ENCODE peak calls at places on chromosomes 11 and 22, in six cellular contexts. Z is IMR-90, N is endodermal cell, O is ovary, E is right atrium auricular region, R is heart right ventricle. U is an unnamed sample.
A peak's percentile ranks its signal among the peaks of the same experiment; 100 is the strongest.

GRCh38 chr22:46593996-46594946 is 25.9 kb upstream of the GRAMD4 start:
- DNase-seq in Z (no peak), N (no peak), O (no peak), E (no peak), R (no peak), U (no peak)

GRCh38 chr11:2673871-2674471 is 25.8 kb downstream of the KCNQ1OT1 start:
- DNase-seq in Z (no peak), N (peak; percentile 43), O (peak; percentile 54), E (no peak), R (no peak), U (no peak)

GRCh38 chr11:120928506-120929062 is 95.3 kb upstream of the TBCEL start:
- DNase-seq in Z (no peak), N (no peak), O (no peak), E (no peak), R (no peak), U (no peak)

GRCh38 chr11:128522943-128523518 is 64.3 kb downstream of the ETS1 start:
- DNase-seq in Z (no peak), N (no peak), O (no peak), E (no peak), R (no peak), U (no peak)

GRCh38 chr22:39003165-39003638 is 10.9 kb upstream of the APOBEC3C start:
- DNase-seq in Z (peak; percentile 86), N (peak; percentile 92), O (peak; percentile 81), E (peak; percentile 82), R (peak; percentile 54), U (peak; percentile 81)

GRCh38 chr22:27546157-27546556 is 255.4 kb downstream of the MN1 start:
- DNase-seq in Z (no peak), N (no peak), O (no peak), E (no peak), R (no peak), U (no peak)

GRCh38 chr11:13760115-13760514 is 91.6 kb downstream of the FAR1 start:
- DNase-seq in Z (peak; percentile 6), N (no peak), O (no peak), E (no peak), R (no peak), U (no peak)

GRCh38 chr11:134524201-134524600 is 112.2 kb upstream of the B3GAT1 start:
- DNase-seq in Z (no peak), N (no peak), O (no peak), E (no peak), R (no peak), U (no peak)

GRCh38 chr11:20002312-20003216 is 157.7 kb downstream of the DBX1 start:
- DNase-seq in Z (no peak), N (no peak), O (no peak), E (no peak), R (no peak), U (no peak)

GRCh38 chr11:93236741-93237675 is 39.2 kb upstream of the SLC36A4 start:
- DNase-seq in Z (peak; percentile 44), N (peak; percentile 82), O (no peak), E (no peak), R (no peak), U (no peak)

GRCh38 chr22:35540600-35541253 is at the start of gene RASD2:
- DNase-seq in Z (peak; percentile 19), N (peak; percentile 78), O (no peak), E (no peak), R (peak; percentile 61), U (peak; percentile 48)

GRCh38 chr11:129508163-129508562 is 132.5 kb downstream of the BARX2 start:
- DNase-seq in Z (no peak), N (no peak), O (no peak), E (no peak), R (no peak), U (no peak)

GRCh38 chr11:64624869-64625481 is 34.0 kb downstream of the SLC22A12 start:
- DNase-seq in Z (no peak), N (no peak), O (no peak), E (no peak), R (no peak), U (no peak)

GRCh38 chr11:130472434-130472961 is 24.1 kb downstream of the ADAMTS15 start:
- DNase-seq in Z (no peak), N (no peak), O (no peak), E (peak; percentile 43), R (no peak), U (no peak)

GRCh38 chr11:6321961-6322362 is 1.7 kb upstream of the CAVIN3 start:
- DNase-seq in Z (peak; percentile 82), N (peak; percentile 50), O (no peak), E (no peak), R (no peak), U (no peak)

GRCh38 chr11:84524422-84525051 is 1102.6 kb downstream of the DLG2 start:
- DNase-seq in Z (peak; percentile 25), N (no peak), O (no peak), E (no peak), R (no peak), U (no peak)

GRCh38 chr22:21802056-21802455 is 65.4 kb downstream of the MAPK1 start:
- DNase-seq in Z (peak; percentile 34), N (no peak), O (no peak), E (no peak), R (no peak), U (no peak)

GRCh38 chr11:10314199-10315072 is 9.6 kb downstream of the ADM start:
- DNase-seq in Z (peak; percentile 71), N (no peak), O (no peak), E (no peak), R (no peak), U (no peak)

GRCh38 chr22:23786261-23786710 is 480 bp upstream of the SMARCB1 start:
- DNase-seq in Z (no peak), N (no peak), O (no peak), E (no peak), R (no peak), U (no peak)

GRCh38 chr11:89181111-89181510 is 3.4 kb downstream of the TYR start:
- DNase-seq in Z (no peak), N (no peak), O (no peak), E (no peak), R (no peak), U (no peak)

GRCh38 chr11:65169164-65169641 is 830 bp upstream of the SPDYC start:
- DNase-seq in Z (peak; percentile 55), N (peak; percentile 47), O (no peak), E (no peak), R (no peak), U (no peak)

GRCh38 chr22:17079572-17079971 is 5.2 kb upstream of the IL17RA start:
- DNase-seq in Z (peak; percentile 22), N (no peak), O (no peak), E (no peak), R (no peak), U (no peak)

GRCh38 chr11:96199563-96200025 is 143.4 kb downstream of the MAML2 start:
- DNase-seq in Z (peak; percentile 80), N (no peak), O (no peak), E (no peak), R (no peak), U (no peak)

GRCh38 chr11:69220581-69221051 is 64.9 kb downstream of the SMIM38 start:
- DNase-seq in Z (no peak), N (peak; percentile 24), O (no peak), E (no peak), R (no peak), U (peak; percentile 3)

GRCh38 chr22:29128891-29129643 is 56.2 kb downstream of the KREMEN1 start:
- DNase-seq in Z (peak; percentile 62), N (no peak), O (no peak), E (no peak), R (no peak), U (no peak)

GRCh38 chr22:25953919-25954318 is 211.9 kb downstream of the MYO18B start:
- DNase-seq in Z (no peak), N (no peak), O (no peak), E (no peak), R (no peak), U (no peak)

GRCh38 chr22:40033586-40034380 is 39.0 kb downstream of the FAM83F start:
- DNase-seq in Z (no peak), N (no peak), O (no peak), E (no peak), R (no peak), U (no peak)

DNA sequence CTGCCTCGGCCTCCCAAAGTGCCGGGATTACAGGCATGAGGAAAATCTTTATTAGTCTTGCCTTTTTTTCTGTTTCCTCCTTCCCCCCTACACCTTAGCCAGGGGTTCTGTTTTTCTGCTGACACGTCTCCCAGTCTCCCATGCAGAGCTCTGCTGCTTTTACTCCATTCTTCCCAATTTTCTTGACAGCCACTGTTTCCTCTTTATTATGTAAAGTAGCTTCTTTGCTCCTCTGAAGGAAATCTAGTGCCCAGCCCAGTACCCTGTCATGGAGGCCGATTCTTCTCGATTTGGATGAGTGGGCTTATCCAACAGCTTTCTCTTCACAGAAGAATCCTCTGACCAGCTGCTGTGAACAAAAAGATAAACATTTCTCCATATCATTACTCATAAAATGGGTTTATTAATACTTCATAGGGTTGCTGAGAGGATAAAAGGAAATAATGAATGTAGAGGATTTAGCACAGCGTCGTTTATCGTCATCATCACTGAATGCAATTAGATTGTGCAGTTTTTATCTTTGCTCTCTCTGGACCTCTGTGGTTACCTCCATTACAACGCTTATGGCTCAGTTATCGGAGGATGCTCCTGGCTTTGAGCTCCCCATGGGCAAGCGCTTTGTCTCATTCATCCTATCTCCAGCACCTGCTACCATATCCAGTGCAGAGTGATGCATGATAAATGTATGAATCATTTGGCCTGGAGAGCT is 375.6 kb upstream of the C11orf87 start:
- DNase-seq in Z (no peak), N (no peak), O (no peak), E (no peak), R (no peak), U (no peak)
- H3K4me1 ChIP-seq in Z (no peaks in the 10 kb centered on the region), N (no peaks in the 10 kb centered on the region), O (no peaks in the 10 kb centered on the region), E (no peaks in the 10 kb centered on the region), R (no peaks in the 10 kb centered on the region), U (no peaks in the 10 kb centered on the region)

GRCh38 chr11:76361365-76361764 is 19.6 kb downstream of the THAP12 start:
- DNase-seq in Z (no peak), N (no peak), O (no peak), E (no peak), R (no peak), U (no peak)
- H3K4me1 ChIP-seq in Z (no peaks in the 10 kb centered on the region), N (no peaks in the 10 kb centered on the region), O (no peaks in the 10 kb centered on the region), E (no peaks in the 10 kb centered on the region), R (peaks cover 19% of the 10 kb centered on the region), U (no peaks in the 10 kb centered on the region)

DNA sequence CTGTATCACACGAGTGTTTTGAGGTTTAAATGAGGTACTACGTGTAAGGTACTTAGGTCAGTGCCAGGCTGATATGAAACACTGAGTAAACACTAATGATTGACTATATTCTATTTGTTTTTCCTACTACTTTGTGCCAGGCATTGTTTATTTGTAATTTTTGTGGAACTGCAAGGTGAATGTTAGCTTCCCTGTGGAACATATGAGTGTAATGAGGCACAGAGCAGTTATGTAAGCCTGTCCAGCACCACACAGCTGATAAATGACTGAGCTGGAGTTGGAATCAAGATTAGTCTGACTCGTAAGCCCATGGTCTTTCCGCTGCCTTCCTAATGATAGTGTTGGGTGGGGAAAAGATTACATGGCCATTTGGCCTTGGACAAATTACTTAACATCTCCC is 5.9 kb downstream of the SLC37A2 start:
- DNase-seq in Z (peak; percentile 22), N (no peak), O (no peak), E (no peak), R (no peak), U (no peak)
- H3K4me1 ChIP-seq in Z (peaks cover 15% of the 10 kb centered on the region), N (peaks cover 8% of the 10 kb centered on the region), O (no peaks in the 10 kb centered on the region), E (no peaks in the 10 kb centered on the region), R (peaks cover 64% of the 10 kb centered on the region), U (peaks cover 53% of the 10 kb centered on the region)

DNA sequence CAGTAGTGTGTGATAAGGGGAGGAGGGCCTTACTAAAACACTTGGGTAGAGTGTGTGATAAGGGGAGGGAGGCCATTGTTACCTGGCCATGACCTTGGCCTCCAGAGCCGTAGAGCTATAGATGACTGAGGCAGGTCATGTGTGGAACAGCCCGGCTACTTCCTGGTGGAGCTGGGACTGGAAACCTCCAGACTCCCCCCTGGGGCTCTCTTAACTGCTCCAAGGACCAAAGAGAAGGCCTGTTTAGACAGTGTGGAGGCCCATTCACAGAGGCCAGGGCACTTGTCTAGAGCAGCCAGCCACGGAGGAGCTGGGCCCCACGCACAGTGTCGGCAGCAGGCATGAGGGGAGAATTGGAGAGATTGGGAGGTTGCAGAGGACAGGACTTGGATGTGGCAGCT is 12.5 kb upstream of the MICALL1 start:
- DNase-seq in Z (no peak), N (peak; percentile 61), O (no peak), E (no peak), R (no peak), U (no peak)
- H3K4me1 ChIP-seq in Z (peaks cover 19% of the 10 kb centered on the region), N (peaks cover 39% of the 10 kb centered on the region), O (peaks cover 16% of the 10 kb centered on the region), E (no peaks in the 10 kb centered on the region), R (peaks cover 38% of the 10 kb centered on the region), U (peaks cover 17% of the 10 kb centered on the region)

U was measured in heart left ventricle.